ENCODE peak calls at places on chromosomes 12 and 14, in nine cellular contexts. D, T, Z, Q, I, K, V, H and R are unnamed samples.

GRCh38 chr12:114185036-114185435 is 218.9 kb upstream of the RBM19 start:
- DNase-seq in Z (no peak), V (no peak), K (no peak), T (no peak), Q (no peak), D (no peak), H (no peak), I (no peak), R (no peak)

GRCh38 chr12:67714648-67715047 is 66.1 kb downstream of the DYRK2 start:
- DNase-seq in Z (no peak), V (no peak), K (no peak), H (no peak), Q (no peak), T (no peak), I (no peak), D (no peak), R (no peak)

GRCh38 chr14:64795921-64796320 is 83.8 kb downstream of the SPTB start:
- DNase-seq in T (no peak), Q (no peak), Z (no peak), K (no peak), V (no peak), I (no peak), H (no peak), D (no peak), R (no peak)

GRCh38 chr12:97283297-97283696 is 179.3 kb upstream of the RMST start:
- DNase-seq in I (no peak), K (no peak), Q (no peak), Z (no peak), D (no peak), V (no peak), T (no peak), H (peak), R (no peak)

GRCh38 chr14:99257673-99258221 is 14.2 kb downstream of the BCL11B start:
- DNase-seq in D (no peak), T (no peak), V (no peak), K (no peak), H (no peak), Q (no peak), Z (no peak), I (no peak), R (no peak)

GRCh38 chr12:54030889-54031860 is 1.7 kb upstream of the HOXC5 start:
- DNase-seq in T (no peak), H (peak), Q (no peak), K (no peak), Z (no peak), I (no peak), V (no peak), D (no peak), R (no peak)

GRCh38 chr12:131773582-131774221 is 54.5 kb upstream of the MMP17 start:
- DNase-seq in D (peak), K (no peak), I (no peak), Q (no peak), V (no peak), T (peak), Z (peak), H (peak), R (no peak)

GRCh38 chr14:105087963-105088811 is 23.0 kb upstream of the GPR132 start:
- DNase-seq in K (peak), I (no peak), T (peak), Z (no peak), H (peak), V (no peak), D (peak), Q (peak), R (peak)

GRCh38 chr12:120413901-120414695 is 23.8 kb upstream of the COX6A1 start:
- DNase-seq in V (no peak), T (peak), K (no peak), H (peak), Q (no peak), D (no peak), Z (no peak), I (no peak), R (peak)

GRCh38 chr14:32564591-32564990 is 235.5 kb downstream of the AKAP6 start:
- DNase-seq in H (no peak), D (no peak), K (no peak), V (peak), I (no peak), T (no peak), Q (no peak), Z (no peak), R (no peak)

GRCh38 chr12:51262758-51263177 is 7.4 kb downstream of the SMAGP start:
- DNase-seq in K (no peak), T (peak), H (peak), V (peak), I (no peak), D (no peak), Q (peak), Z (no peak), R (peak)

GRCh38 chr12:81209001-81209400 is 131.1 kb downstream of the ACSS3 start:
- DNase-seq in Q (no peak), D (no peak), V (no peak), K (peak), T (no peak), H (no peak), I (no peak), Z (no peak), R (no peak)

GRCh38 chr12:5439333-5439732 is 7.4 kb downstream of the NTF3 start:
- DNase-seq in I (no peak), V (no peak), K (no peak), T (no peak), D (no peak), H (peak), Z (no peak), Q (no peak), R (no peak)

GRCh38 chr12:127145929-127146789 is 1120.8 kb upstream of the TMEM132C start:
- DNase-seq in H (peak), K (no peak), V (peak), T (peak), I (no peak), Q (peak), D (no peak), Z (no peak), R (peak)

GRCh38 chr12:69936214-69936731 is 111.2 kb downstream of the MYRFL start:
- DNase-seq in Q (no peak), H (peak), V (no peak), I (no peak), K (no peak), T (no peak), Z (no peak), D (peak), R (no peak)

GRCh38 chr12:42696424-42697149 is 107.0 kb upstream of the PRICKLE1 start:
- DNase-seq in I (peak), Q (peak), D (peak), T (peak), Z (no peak), H (no peak), K (no peak), V (no peak), R (peak)

GRCh38 chr14:66624319-66624937 is 116.5 kb downstream of the GPHN start:
- DNase-seq in D (no peak), T (peak), Z (peak), Q (no peak), H (peak), I (no peak), K (peak), V (peak), R (peak)

GRCh38 chr14:99512110-99512449 is 30.9 kb downstream of the CCNK start:
- DNase-seq in Z (no peak), Q (no peak), I (no peak), H (no peak), V (no peak), K (no peak), D (no peak), T (no peak), R (no peak)

GRCh38 chr14:99603471-99603933 is 505 bp downstream of the CCDC85C start:
- DNase-seq in T (peak), Z (no peak), V (no peak), Q (no peak), H (peak), I (no peak), D (no peak), K (no peak), R (no peak)

GRCh38 chr12:24649634-24650033 is 299.3 kb downstream of the BCAT1 start:
- DNase-seq in V (no peak), H (no peak), I (no peak), K (peak), T (no peak), Z (no peak), Q (no peak), D (no peak), R (no peak)

GRCh38 chr14:37330910-37331309 is 133.2 kb downstream of the MIPOL1 start:
- DNase-seq in Z (no peak), V (no peak), T (no peak), I (no peak), H (no peak), D (no peak), K (no peak), Q (no peak), R (no peak)

GRCh38 chr12:42790761-42791151 is 201.2 kb upstream of the PRICKLE1 start:
- DNase-seq in H (no peak), Q (no peak), Z (no peak), K (no peak), D (no peak), V (no peak), I (no peak), T (peak), R (no peak)

GRCh38 chr12:62191747-62192485 is 68.3 kb upstream of the USP15 start:
- DNase-seq in V (no peak), I (no peak), T (no peak), Q (peak), Z (no peak), K (no peak), H (peak), D (no peak), R (no peak)

GRCh38 chr14:81562818-81563217 is 29.2 kb upstream of the SEL1L start:
- DNase-seq in Q (no peak), H (peak), K (no peak), T (no peak), I (no peak), Z (no peak), V (no peak), D (no peak), R (no peak)

GRCh38 chr14:99327050-99327449 is 55.1 kb upstream of the BCL11B start:
- DNase-seq in T (no peak), Q (peak), I (no peak), H (no peak), K (no peak), Z (no peak), V (no peak), D (no peak), R (no peak)

GRCh38 chr12:33605776-33606175 is 166.2 kb upstream of the SYT10 start:
- DNase-seq in H (peak), T (no peak), K (peak), I (no peak), D (no peak), Z (no peak), V (no peak), Q (no peak), R (no peak)

GRCh38 chr12:128012110-128012509 is 254.9 kb upstream of the TMEM132C start:
- DNase-seq in T (peak), I (no peak), H (no peak), Q (no peak), D (no peak), V (no peak), Z (no peak), K (no peak), R (no peak)

GRCh38 chr14:67636361-67636919 is 16.7 kb downstream of the ARG2 start:
- DNase-seq in I (no peak), V (no peak), Q (no peak), Z (peak), K (no peak), H (no peak), T (no peak), D (no peak), R (no peak)

GRCh38 chr12:7856516-7856915 is 16.2 kb downstream of the SLC2A14 start:
- DNase-seq in H (no peak), Q (no peak), T (no peak), Z (no peak), D (no peak), I (no peak), K (no peak), V (no peak), R (no peak)

GRCh38 chr14:100526057-100526456 is 61.2 kb downstream of the BEGAIN start:
- DNase-seq in Q (peak), T (no peak), D (no peak), K (no peak), V (no peak), Z (no peak), H (no peak), I (no peak), R (no peak)

GRCh38 chr14:101547961-101548669 is 13.2 kb upstream of the DIO3 start:
- DNase-seq in Q (no peak), H (no peak), K (no peak), V (no peak), I (no peak), D (no peak), Z (no peak), T (no peak), R (no peak)
- H3K27ac ChIP-seq in Q (no peak), H (no peak), K (no peak), V (no peak), I (no peak), D (no peak), Z (no peak), T (no peak), R (no peak)

GRCh38 chr12:26195641-26196423 is 459 bp downstream of the SSPN start:
- DNase-seq in H (peak), D (peak), V (peak), Z (no peak), K (no peak), I (no peak), Q (peak), T (peak), R (peak)
- TF ChIP-seq POLR2AphosphoS5 in H (peak), D (no peak), V (no peak), Z (no peak), K (no peak), I (no peak), Q (no peak), T (peak), R (peak)

DNA sequence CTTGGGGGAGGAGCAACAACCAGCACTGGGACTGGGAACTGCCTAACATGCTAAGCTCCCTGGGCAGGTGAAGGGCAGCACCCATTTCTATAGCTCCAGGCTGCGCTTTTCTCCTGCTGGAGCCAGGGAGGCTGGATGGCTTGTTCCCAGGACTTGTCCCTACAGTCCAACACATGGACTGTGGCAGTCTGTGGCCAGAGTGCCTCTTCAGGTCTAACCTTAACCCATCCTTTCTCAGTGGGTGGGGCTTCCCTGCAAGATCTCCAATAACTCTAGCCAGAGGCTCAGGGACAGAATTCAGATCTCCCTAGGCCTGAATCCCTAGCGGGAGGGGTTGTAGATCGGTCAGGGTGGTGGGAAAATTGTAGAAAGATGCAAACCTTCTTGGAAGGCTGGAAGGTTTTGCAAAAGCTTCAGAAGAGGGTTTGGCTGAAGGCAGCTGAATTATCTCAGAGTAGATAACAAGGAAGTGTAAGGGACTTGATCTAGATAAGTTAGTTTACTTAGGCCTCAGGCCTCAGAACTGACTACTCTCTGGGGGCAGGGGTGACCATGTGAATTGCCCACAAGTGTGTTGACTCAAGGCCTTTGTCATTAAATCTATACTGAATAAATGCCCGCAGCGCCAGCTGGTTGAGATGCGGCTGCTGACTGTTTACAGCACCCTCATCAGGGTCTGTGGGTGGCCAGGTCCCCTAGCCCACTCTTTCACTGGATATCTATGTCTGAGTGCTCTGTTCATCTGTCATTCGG is 60.7 kb downstream of the SSPN start:
- DNase-seq in D (no peak), K (no peak), I (no peak), Z (no peak), Q (no peak), V (no peak), T (no peak), H (no peak), R (no peak)
- H3K27ac ChIP-seq in D (no peak), K (no peak), I (no peak), Z (no peak), Q (no peak), V (no peak), T (no peak), H (no peak), R (no peak)

DNA sequence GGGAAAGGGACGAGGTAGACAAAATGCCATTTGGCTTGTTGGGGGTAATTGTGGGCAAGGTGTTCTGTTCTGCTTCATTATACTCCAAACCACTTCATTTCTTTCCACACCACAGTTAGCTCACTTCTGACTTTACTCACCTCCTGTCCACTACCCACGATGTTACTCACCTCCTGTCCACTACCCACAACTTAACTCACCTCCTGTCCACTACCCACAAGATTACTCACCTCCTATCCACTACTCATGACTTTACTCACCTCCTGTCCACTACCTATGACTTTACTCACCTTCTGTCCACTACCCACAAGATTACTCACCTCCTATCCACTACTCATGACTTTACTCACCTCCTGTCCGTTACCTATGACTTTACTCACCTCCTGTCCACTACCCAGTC is 10.1 kb upstream of the TWF1 start:
- DNase-seq in T (no peak), D (no peak), Z (no peak), I (no peak), Q (no peak), V (no peak), K (no peak), H (no peak), R (no peak)
- TF ChIP-seq POLR2AphosphoS5 in T (no peak), D (no peak), Z (no peak), I (no peak), Q (no peak), V (no peak), K (no peak), H (no peak), R (no peak)

GRCh38 chr12:14394317-14395058 is 29.0 kb downstream of the ATF7IP start:
- DNase-seq in H (peak), T (no peak), I (no peak), K (peak), V (peak), D (no peak), Q (no peak), Z (peak), R (peak)
- H3K27ac ChIP-seq in H (peak), T (peak), I (peak), K (peak), V (peak), D (peak), Q (peak), Z (peak), R (peak)

DNA sequence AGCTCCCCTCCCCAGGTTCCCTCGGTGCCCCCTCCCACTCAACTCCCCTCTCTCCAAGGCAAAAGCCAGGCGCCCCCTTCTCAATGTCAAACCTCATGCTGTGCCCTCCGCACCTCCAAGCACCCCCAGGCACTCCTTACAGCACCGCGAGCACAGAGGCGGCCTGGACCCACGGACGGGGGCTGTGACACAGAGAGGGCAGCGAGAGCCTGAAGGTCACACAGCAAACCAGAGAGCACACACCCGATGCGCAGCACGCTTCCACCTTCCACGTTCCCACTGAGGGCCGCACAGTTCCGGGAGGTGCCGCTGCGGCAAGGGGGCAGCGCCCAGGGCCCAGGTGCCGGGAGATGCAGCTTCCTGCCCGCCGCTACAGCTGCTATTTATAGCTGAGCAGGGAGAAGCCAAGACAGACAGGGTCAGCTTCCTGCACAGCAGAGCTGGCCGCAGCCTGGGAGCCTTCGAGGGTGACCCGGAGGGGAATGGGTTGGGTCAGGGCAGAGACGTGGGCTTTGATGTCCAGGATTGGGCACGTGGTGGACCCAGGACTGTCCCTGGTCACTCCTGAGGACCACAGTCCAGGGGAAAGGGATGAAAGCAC is 12.9 kb downstream of the NCOR2 start:
- DNase-seq in T (no peak), D (no peak), Q (no peak), I (no peak), K (no peak), Z (no peak), H (no peak), V (no peak), R (no peak)
- TF ChIP-seq POLR2AphosphoS5 in T (no peak), D (no peak), Q (no peak), I (no peak), K (no peak), Z (no peak), H (no peak), V (no peak), R (no peak)

GRCh38 chr12:92034083-92034482 is 111.6 kb downstream of the BTG1 start:
- DNase-seq in I (no peak), Z (no peak), T (peak), D (no peak), Q (no peak), V (no peak), K (no peak), H (no peak), R (no peak)
- H3K27ac ChIP-seq in I (peak), Z (peak), T (peak), D (no peak), Q (peak), V (peak), K (no peak), H (no peak), R (peak)

GRCh38 chr12:102182635-102183034 is 15.0 kb downstream of the PMCH start:
- DNase-seq in K (no peak), D (no peak), H (no peak), Z (no peak), V (no peak), I (no peak), T (no peak), Q (no peak), R (no peak)
- TF ChIP-seq POLR2AphosphoS5 in K (no peak), D (no peak), H (no peak), Z (no peak), V (no peak), I (no peak), T (no peak), Q (no peak), R (no peak)

GRCh38 chr14:103122578-103123127 is 608 bp upstream of the TNFAIP2 start:
- DNase-seq in D (no peak), H (no peak), T (no peak), Q (no peak), K (no peak), I (no peak), Z (no peak), V (no peak), R (no peak)

GRCh38 chr14:103121846-103122577 is 1.2 kb upstream of the TNFAIP2 start:
- DNase-seq in I (peak), Q (peak), D (peak), V (peak), K (peak), T (peak), Z (no peak), H (peak), R (peak)

GRCh38 chr14:103118663-103119404 is 4.4 kb upstream of the TNFAIP2 start:
- DNase-seq in Z (no peak), H (no peak), K (no peak), I (no peak), D (no peak), T (peak), Q (peak), V (no peak), R (peak)

GRCh38 chr14:103123128-103123633 is at the start of gene TNFAIP2:
- DNase-seq in H (peak), V (no peak), Q (peak), D (no peak), K (no peak), I (no peak), T (peak), Z (no peak), R (no peak)

GRCh38 chr14:103121161-103121845 is 2.0 kb upstream of the TNFAIP2 start:
- DNase-seq in Q (peak), I (no peak), V (no peak), H (no peak), K (no peak), D (no peak), T (peak), Z (no peak), R (no peak)
- H3K27ac ChIP-seq in Q (peak), I (peak), V (peak), H (no peak), K (no peak), D (peak), T (peak), Z (no peak), R (peak)